ENCODE peak calls at places on chromosomes 2 and 18, in eight cellular contexts. C is LNCaP clone FGC, V is tibial nerve, E is HL-60, N is GM13977, W is AG10803, O is WTC11, T is thoracic aorta. M is an unnamed sample.

GRCh38 chr18:47397671-47398319 is 146.3 kb upstream of the SKOR2 start:
- DNase-seq in C (no peak), V (no peak), W (no peak), T (no peak), E (peak; percentile 6), N (peak; percentile 60), O (peak; percentile 73), M (no peak)

GRCh38 chr18:28267878-28268625 is 91.1 kb upstream of the CDH2 start:
- DNase-seq in O (no peak), T (no peak), E (no peak), W (peak; percentile 17), C (no peak), N (no peak), V (no peak), M (no peak)

GRCh38 chr2:186780701-186781316 is 68.2 kb downstream of the ZSWIM2 start:
- DNase-seq in T (no peak), E (no peak), V (no peak), N (peak; percentile 5), O (peak; percentile 42), C (peak; percentile 42), W (peak; percentile 4), M (no peak)

GRCh38 chr2:94997981-94998920 is 27.3 kb upstream of the MAL start:
- DNase-seq in W (no peak), C (no peak), E (no peak), O (peak; percentile 43), N (no peak), T (no peak), V (no peak), M (no peak)

GRCh38 chr2:529425-529824 is 147.8 kb downstream of the TMEM18 start:
- DNase-seq in O (no peak), V (no peak), C (peak; percentile 31), T (no peak), E (no peak), N (no peak), W (no peak), M (no peak)

GRCh38 chr2:137123241-137123640 is 357.9 kb downstream of the THSD7B start:
- DNase-seq in E (no peak), W (peak; percentile 75), T (no peak), V (no peak), O (no peak), N (no peak), C (no peak), M (no peak)

GRCh38 chr2:239589855-239590254 is 189.0 kb upstream of the HDAC4 start:
- DNase-seq in E (no peak), W (no peak), V (no peak), N (no peak), T (no peak), C (no peak), O (peak; percentile 5), M (peak; percentile 14)

GRCh38 chr18:13222371-13223281 is 4.1 kb downstream of the LDLRAD4 start:
- DNase-seq in W (peak; percentile 67), V (no peak), O (no peak), C (peak; percentile 98), T (no peak), E (no peak), N (no peak), M (no peak)

GRCh38 chr2:153872311-153873061 is 764 bp downstream of the GALNT13 start:
- DNase-seq in C (no peak), W (no peak), O (peak; percentile 16), V (no peak), T (no peak), E (no peak), N (no peak), M (peak; percentile 55)

GRCh38 chr18:50287028-50287440 is 458 bp downstream of the CXXC1 start:
- DNase-seq in N (no peak), O (no peak), T (no peak), E (no peak), C (no peak), V (no peak), W (no peak), M (no peak)

GRCh38 chr2:9574314-9574713 is 18.7 kb upstream of the ADAM17 start:
- DNase-seq in W (peak; percentile 25), N (no peak), C (no peak), V (no peak), O (no peak), E (no peak), T (no peak), M (no peak)

GRCh38 chr2:12750166-12750905 is 33.6 kb downstream of the TRIB2 start:
- DNase-seq in T (no peak), C (no peak), E (no peak), V (no peak), O (no peak), W (no peak), N (no peak), M (no peak)

GRCh38 chr18:73793386-73793785 is 354.2 kb downstream of the FBXO15 start:
- DNase-seq in V (no peak), E (no peak), N (no peak), T (no peak), C (no peak), O (no peak), W (no peak), M (no peak)

GRCh38 chr18:58195278-58195721 is 151.3 kb downstream of the NEDD4L start:
- DNase-seq in W (no peak), E (no peak), C (no peak), O (peak; percentile 58), T (no peak), N (no peak), V (no peak), M (no peak)

GRCh38 chr2:23249348-23249747 is 135.6 kb upstream of the KLHL29 start:
- DNase-seq in E (no peak), T (peak; percentile 40), W (peak; percentile 47), C (no peak), V (peak; percentile 37), N (no peak), O (no peak), M (peak; percentile 36)

GRCh38 chr18:22816266-22817176 is 116.6 kb upstream of the RBBP8 start:
- DNase-seq in W (no peak), V (no peak), N (no peak), O (no peak), E (no peak), C (no peak), T (no peak), M (no peak)

GRCh38 chr2:53668624-53669026 is 99.0 kb upstream of the CHAC2 start:
- DNase-seq in N (no peak), O (no peak), W (no peak), T (no peak), C (no peak), E (no peak), V (no peak), M (no peak)

GRCh38 chr2:43407826-43408783 is 181.7 kb upstream of the ZFP36L2 start:
- DNase-seq in E (peak; percentile 86), O (no peak), N (peak; percentile 36), V (no peak), C (no peak), W (no peak), T (no peak), M (no peak)

GRCh38 chr18:75043478-75043877 is 165.5 kb downstream of the PTGR3 start:
- DNase-seq in N (no peak), V (no peak), C (peak; percentile 36), W (no peak), T (no peak), E (no peak), O (no peak), M (no peak)
- TF ChIP-seq CTCF in N (no peak), V (no peak), C (no peak), W (no peak), T (no peak), E (no peak), O (no peak), M (no peak)

GRCh38 chr2:127066942-127067341 is 40.0 kb downstream of the BIN1 start:
- DNase-seq in O (no peak), E (no peak), W (peak; percentile 84), V (peak; percentile 66), C (no peak), N (no peak), T (no peak), M (no peak)

GRCh38 chr2:127069003-127069402 is 38.0 kb downstream of the BIN1 start:
- DNase-seq in O (no peak), T (no peak), E (no peak), W (no peak), V (no peak), C (no peak), N (no peak), M (no peak)

GRCh38 chr2:127070221-127070620 is 36.7 kb downstream of the BIN1 start:
- DNase-seq in C (no peak), N (no peak), W (no peak), E (no peak), T (no peak), V (no peak), O (no peak), M (no peak)

GRCh38 chr2:127067620-127068350 is 39.2 kb downstream of the BIN1 start:
- DNase-seq in O (peak; percentile 80), C (peak; percentile 54), V (peak; percentile 73), E (no peak), N (peak; percentile 82), T (no peak), W (peak; percentile 47), M (peak; percentile 86)

GRCh38 chr2:127068351-127068741 is 38.6 kb downstream of the BIN1 start:
- DNase-seq in E (no peak), C (no peak), W (no peak), V (no peak), N (no peak), O (no peak), T (no peak), M (no peak)
- TF ChIP-seq CTCF in E (no peak), C (no peak), W (no peak), V (no peak), N (no peak), O (no peak), T (no peak), M (no peak)

DNA sequence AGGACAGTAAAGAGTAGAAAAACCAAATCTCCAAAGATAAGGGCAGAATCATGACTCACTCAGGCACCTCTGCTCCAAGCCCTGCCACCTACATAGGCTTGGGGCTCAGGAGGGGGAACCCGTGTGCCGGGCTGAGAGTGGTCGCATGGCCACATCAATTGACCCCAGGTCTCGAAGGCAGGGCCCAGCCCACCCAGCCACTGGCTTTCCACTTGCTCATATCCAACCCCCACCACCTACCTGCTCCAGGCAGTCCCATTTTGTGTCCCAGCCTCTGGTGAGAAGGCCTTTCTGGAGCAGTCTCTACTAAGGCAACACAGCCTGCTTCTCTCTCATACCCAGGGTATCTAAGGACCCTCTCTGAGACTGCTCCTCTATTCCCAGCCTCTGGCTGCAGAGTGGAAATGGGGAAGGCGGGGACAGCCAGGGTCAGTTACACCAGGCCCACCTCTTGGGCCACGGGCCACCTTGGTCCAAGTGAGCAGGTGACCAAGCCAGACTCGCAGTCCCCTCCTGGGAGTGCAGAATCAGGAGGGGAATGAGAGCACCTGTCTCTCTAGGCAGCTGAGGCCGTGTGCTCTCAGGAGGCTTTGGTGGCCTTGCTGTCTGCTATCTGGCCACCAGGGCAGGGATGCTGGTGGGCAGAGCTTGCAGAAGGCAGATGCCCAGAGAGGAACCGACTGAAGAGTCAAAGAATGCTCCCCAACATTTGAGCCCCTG is 20.8 kb downstream of the TFCP2L1 start:
- DNase-seq in C (no peak), N (no peak), O (no peak), W (no peak), E (no peak), T (no peak), V (no peak), M (no peak)
- TF ChIP-seq CTCF in C (no peak), N (no peak), O (no peak), W (no peak), E (no peak), T (no peak), V (no peak), M (no peak)

DNA sequence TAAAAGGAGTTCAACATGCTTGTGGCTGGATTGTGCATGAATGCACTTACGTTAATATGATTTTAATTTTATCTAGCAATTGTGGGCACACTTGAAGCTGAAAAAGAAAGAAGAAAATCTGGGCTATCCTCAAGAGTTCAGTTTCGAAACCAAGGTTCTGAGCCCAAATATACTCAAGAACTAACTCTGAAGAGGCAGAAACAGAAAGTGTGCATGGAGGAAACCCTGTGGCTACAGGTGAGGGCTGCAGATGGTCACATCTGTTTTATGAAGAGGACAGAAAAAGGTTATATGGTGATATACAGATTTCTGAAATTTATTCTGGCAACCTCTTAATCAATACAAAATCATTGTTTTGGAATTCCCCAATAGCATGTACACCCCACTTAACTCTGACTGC is 57.3 kb downstream of the ITGA6 start:
- DNase-seq in C (no peak), T (no peak), V (no peak), O (no peak), N (no peak), E (no peak), W (no peak), M (no peak)
- TF ChIP-seq CTCF in C (no peak), T (no peak), V (no peak), O (no peak), N (no peak), E (no peak), W (no peak), M (no peak)

M was measured in dorsolateral prefrontal cortex.